ENCODE peak calls at places on chromosomes 12 and 14, in five cellular contexts. U, G, W, I and K are unnamed samples.

GRCh38 chr14:29390046-29390841 is 537.4 kb downstream of the PRKD1 start:
- DNase-seq in W (no peak), I (no peak), G (no peak), U (no peak), K (no peak)

GRCh38 chr12:110578522-110579238 is 4.4 kb downstream of the PPTC7 start:
- DNase-seq in G (peak), W (no peak), U (no peak), I (no peak), K (no peak)

GRCh38 chr14:56874375-56874774 is 64.1 kb upstream of the OTX2 start:
- DNase-seq in I (peak), W (no peak), U (no peak), G (peak), K (peak)

GRCh38 chr14:72550513-72550912 is 343.4 kb downstream of the DPF3 start:
- DNase-seq in W (no peak), I (no peak), U (no peak), G (no peak), K (no peak)

GRCh38 chr12:122880668-122881067 is 15.3 kb downstream of the VPS37B start:
- DNase-seq in W (no peak), G (no peak), I (no peak), U (no peak), K (no peak)

GRCh38 chr14:95891742-95892141 is 15.1 kb downstream of the TUNAR start:
- DNase-seq in W (no peak), I (no peak), U (no peak), G (peak), K (no peak)

GRCh38 chr12:49092086-49092815 is 2.4 kb downstream of the DHH start:
- DNase-seq in G (no peak), W (peak), U (no peak), I (peak), K (peak)

GRCh38 chr12:89507015-89507824 is 17.4 kb downstream of the GALNT4 start:
- DNase-seq in W (no peak), I (no peak), U (no peak), G (no peak), K (no peak)

GRCh38 chr14:33851931-33852330 is 98.9 kb downstream of the EGLN3 start:
- DNase-seq in I (no peak), W (no peak), G (no peak), U (no peak), K (no peak)

GRCh38 chr14:56002876-56003625 is 115.2 kb upstream of the PELI2 start:
- DNase-seq in G (no peak), I (no peak), W (no peak), U (no peak), K (no peak)

GRCh38 chr12:123078114-123078465 is 72.8 kb downstream of the PITPNM2 start:
- DNase-seq in W (no peak), U (no peak), I (no peak), G (no peak), K (no peak)

GRCh38 chr14:22526744-22527143 is 62.3 kb downstream of the DAD1 start:
- DNase-seq in I (no peak), U (no peak), W (no peak), G (no peak), K (no peak)

GRCh38 chr14:55136241-55136640 is 7.2 kb downstream of the LGALS3 start:
- DNase-seq in I (no peak), W (no peak), U (no peak), G (no peak), K (no peak)

GRCh38 chr14:73788871-73789590 is 62.6 kb upstream of the PTGR2 start:
- DNase-seq in I (no peak), W (no peak), U (no peak), G (no peak), K (no peak)

GRCh38 chr14:23301969-23302289 is 730 bp downstream of the PPP1R3E start:
- DNase-seq in I (no peak), W (no peak), G (no peak), U (no peak), K (no peak)

GRCh38 chr14:51094282-51094821 is 553 bp downstream of the TRIM9 start:
- DNase-seq in W (no peak), U (no peak), I (no peak), G (no peak), K (peak)

GRCh38 chr12:4538207-4539160 is at the start of gene RAD51AP1:
- DNase-seq in U (peak), I (peak), G (peak), W (peak), K (peak)

GRCh38 chr14:60061371-60061770 is 30.4 kb upstream of the PCNX4 start:
- DNase-seq in U (no peak), W (no peak), G (no peak), I (no peak), K (no peak)
- TF ChIP-seq CTCF in U (no peak), W (no peak), G (no peak), I (no peak), K (no peak)

GRCh38 chr14:90795744-90796143 is 20.5 kb downstream of the TTC7B start:
- DNase-seq in U (no peak), G (peak), I (no peak), W (no peak), K (no peak)
- TF ChIP-seq CTCF in U (no peak), G (no peak), I (no peak), W (no peak), K (no peak)

GRCh38 chr12:1324099-1324498 is 270.3 kb downstream of the FBXL14 start:
- DNase-seq in G (no peak), W (no peak), U (no peak), I (no peak), K (no peak)
- TF ChIP-seq CTCF in G (no peak), W (no peak), U (no peak), I (no peak), K (no peak)

GRCh38 chr12:52023976-52024688 is 17.4 kb downstream of the TAMALIN start:
- DNase-seq in G (no peak), U (no peak), I (no peak), W (no peak), K (no peak)
- TF ChIP-seq CTCF in G (no peak), U (peak), I (no peak), W (peak), K (peak)